ENCODE peak calls at places on chromosomes 11 and 22, in four cellular contexts. Y is mesenchymal stem cell, U is neuronal stem cell, B is IMR-90. N is an unnamed sample.

GRCh38 chr11:128208329-128209220 is 378.8 kb downstream of the ETS1 start:
- DNase-seq in Y (peak; percentile 69), U (no peak), B (peak; percentile 93), N (no peak)

GRCh38 chr22:38240734-38241252 is 32.0 kb downstream of the TMEM184B start:
- DNase-seq in B (peak; percentile 91), Y (peak; percentile 94), U (peak; percentile 45), N (peak; percentile 92)

GRCh38 chr11:65287601-65288000 is 25.8 kb downstream of the POLA2 start:
- DNase-seq in B (peak; percentile 51), Y (no peak), U (no peak), N (no peak)

GRCh38 chr11:34052608-34053160 is 1.2 kb downstream of the CAPRIN1 start:
- DNase-seq in B (no peak), U (peak; percentile 15), Y (peak; percentile 38), N (no peak)

GRCh38 chr11:68150029-68150428 is 28.8 kb upstream of the CHKA start:
- DNase-seq in U (no peak), B (peak; percentile 57), Y (peak; percentile 22), N (no peak)

GRCh38 chr22:30474683-30475424 is 3.0 kb upstream of the SEC14L3 start:
- DNase-seq in Y (no peak), U (no peak), B (no peak), N (peak; percentile 45)

GRCh38 chr11:6757373-6757967 is 14.3 kb downstream of the OR2AG2 start:
- DNase-seq in Y (peak; percentile 62), B (peak; percentile 59), U (peak; percentile 43), N (peak; percentile 60)

GRCh38 chr11:124276081-124276480 is 19.9 kb downstream of the OR8G5 start:
- DNase-seq in U (no peak), Y (peak; percentile 93), B (peak; percentile 82), N (no peak)

GRCh38 chr11:8070417-8071101 is 10.5 kb upstream of the TUB start:
- DNase-seq in B (peak; percentile 61), U (no peak), Y (peak; percentile 46), N (no peak)

GRCh38 chr11:113401718-113402117 is 14.1 kb downstream of the ANKK1 start:
- DNase-seq in B (no peak), U (no peak), Y (no peak), N (no peak)

GRCh38 chr11:1751999-1752906 is 1.9 kb upstream of the IFITM10 start:
- DNase-seq in U (no peak), Y (no peak), B (no peak), N (no peak)

GRCh38 chr22:33272180-33272579 is 214.0 kb upstream of the SYN3 start:
- DNase-seq in U (no peak), Y (no peak), B (no peak), N (no peak)

GRCh38 chr22:38111941-38112355 is 1.5 kb upstream of the BAIAP2L2 start:
- DNase-seq in U (no peak), B (no peak), Y (no peak), N (no peak)

GRCh38 chr22:41197808-41198585 is 7.1 kb upstream of the L3MBTL2 start:
- DNase-seq in U (no peak), Y (peak; percentile 70), B (no peak), N (no peak)

GRCh38 chr11:57276169-57276854 is 39.3 kb upstream of the APLNR start:
- DNase-seq in B (no peak), U (no peak), Y (no peak), N (no peak)

GRCh38 chr11:57278721-57279095 is 41.7 kb upstream of the APLNR start:
- DNase-seq in U (no peak), Y (no peak), B (no peak), N (no peak)

GRCh38 chr11:57276857-57277505 is 39.9 kb upstream of the APLNR start:
- DNase-seq in Y (no peak), B (peak; percentile 41), U (no peak), N (no peak)

GRCh38 chr11:57279131-57279530 is 42.1 kb upstream of the APLNR start:
- DNase-seq in B (peak; percentile 77), Y (peak; percentile 21), U (no peak), N (no peak)

GRCh38 chr11:57277845-57278720 is 41.0 kb upstream of the APLNR start:
- DNase-seq in B (peak; percentile 84), Y (peak; percentile 85), U (peak; percentile 70), N (peak; percentile 84)
- H2BK120ac ChIP-seq in B (peak overlapping the region; percentile 98), Y (peak overlapping the region; percentile 93), U (no peak overlapping the region), N (no peak overlapping the region)

DNA sequence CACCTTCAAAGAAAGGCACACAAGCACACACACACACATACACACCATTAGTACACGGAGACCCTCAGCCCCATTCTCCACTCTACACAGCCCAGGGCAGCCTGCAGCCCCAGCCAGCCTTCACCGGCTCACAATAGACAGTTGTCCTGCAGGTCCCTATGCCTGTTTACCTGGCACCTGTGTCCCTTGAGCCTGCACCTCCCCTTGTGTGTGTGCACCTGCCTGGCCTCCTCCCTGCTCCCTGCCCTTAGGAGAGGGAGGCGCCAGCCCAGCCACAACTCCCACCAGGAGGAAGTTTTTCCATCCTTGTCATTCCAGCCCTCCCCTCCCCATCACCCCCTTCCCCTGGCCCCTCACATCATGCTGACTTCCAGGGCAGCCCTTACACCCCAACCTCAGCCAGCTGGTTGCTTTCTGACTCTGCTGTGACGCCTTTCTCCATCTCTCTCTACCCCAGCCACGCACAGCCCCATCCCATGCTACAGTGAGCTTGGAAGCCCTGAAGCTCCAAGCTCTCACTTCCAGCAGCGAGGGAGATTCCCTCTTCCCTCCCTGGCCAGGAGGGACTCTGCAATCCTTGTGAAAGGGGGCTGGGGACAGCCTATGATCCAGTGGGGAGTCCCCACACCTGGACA is 4.4 kb downstream of the AHNAK start:
- DNase-seq in B (peak; percentile 23), U (no peak), Y (no peak), N (no peak)
- H4K91ac ChIP-seq in B (peak overlapping the region; percentile 86), U (no peak overlapping the region), Y (no peak overlapping the region), N (no peak overlapping the region)

GRCh38 chr22:39534092-39534506 is 1.6 kb upstream of the RPS19BP1 start:
- DNase-seq in U (no peak), Y (no peak), B (no peak), N (peak; percentile 73)

GRCh38 chr22:39534591-39535301 is 2.2 kb upstream of the RPS19BP1 start:
- DNase-seq in Y (peak; percentile 67), B (peak; percentile 53), U (peak; percentile 89), N (peak; percentile 90)

GRCh38 chr22:39535831-39536449 is 3.4 kb upstream of the RPS19BP1 start:
- DNase-seq in U (no peak), Y (no peak), B (no peak), N (no peak)

GRCh38 chr22:39536711-39537110 is 4.2 kb upstream of the RPS19BP1 start:
- DNase-seq in B (no peak), Y (no peak), U (no peak), N (no peak)

GRCh38 chr22:39535302-39535805 is 2.8 kb upstream of the RPS19BP1 start:
- DNase-seq in Y (no peak), B (no peak), U (no peak), N (peak; percentile 79)
- H2BK120ac ChIP-seq in Y (no peak overlapping the region), B (no peak overlapping the region), U (peak overlapping the region; percentile 77), N (no peak overlapping the region)

GRCh38 chr22:19554834-19555404 is 30.7 kb upstream of the CLDN5 start:
- DNase-seq in Y (peak; percentile 66), B (peak; percentile 35), U (peak; percentile 5), N (peak; percentile 87)
- H4K91ac ChIP-seq in Y (no peak overlapping the region), B (no peak overlapping the region), U (no peak overlapping the region), N (no peak overlapping the region)

N was measured in H9.